ENCODE peak calls at places on chromosomes 13 and 19, in five cellular contexts. M, P, C, E and Q are unnamed samples.

GRCh38 chr13:112802808-112803207 is 113.0 kb downstream of the ATP11A start:
- DNase-seq in M (no peak), P (no peak), C (no peak), E (no peak), Q (peak)

GRCh38 chr13:90068658-90069057 is 1278.8 kb upstream of the MIR17HG start:
- DNase-seq in M (no peak), P (no peak), C (no peak), E (no peak), Q (no peak)

GRCh38 chr19:904545-904944 is 8.5 kb downstream of the R3HDM4 start:
- DNase-seq in M (no peak), P (no peak), C (no peak), E (no peak), Q (no peak)

GRCh38 chr13:58712191-58712590 is 1080.6 kb downstream of the PCDH17 start:
- DNase-seq in M (no peak), P (peak), C (no peak), E (no peak), Q (peak)

GRCh38 chr13:108270442-108270841 is 924 bp downstream of the TNFSF13B start:
- DNase-seq in M (peak), P (no peak), C (no peak), E (no peak), Q (no peak)

GRCh38 chr13:20435616-20436368 is 89.9 kb downstream of the CRYL1 start:
- DNase-seq in M (no peak), P (peak), C (no peak), E (no peak), Q (no peak)

GRCh38 chr13:50969691-50970090 is 60.1 kb downstream of the RNASEH2B start:
- DNase-seq in M (peak), P (peak), C (no peak), E (no peak), Q (peak)

GRCh38 chr19:35419046-35419445 is 29.0 kb upstream of the FFAR2 start:
- DNase-seq in M (no peak), P (no peak), C (no peak), E (no peak), Q (no peak)

GRCh38 chr19:5360003-5360820 is 19.6 kb upstream of the PTPRS start:
- DNase-seq in M (no peak), P (no peak), C (peak), E (no peak), Q (no peak)

GRCh38 chr19:49020931-49021895 is 2.9 kb downstream of the CGB3 start:
- DNase-seq in M (no peak), P (no peak), C (peak), E (no peak), Q (peak)

GRCh38 chr13:32669030-32669646 is 82.9 kb downstream of the PDS5B start:
- DNase-seq in M (peak), P (no peak), C (peak), E (peak), Q (no peak)

GRCh38 chr19:3188627-3189596 is 3.2 kb downstream of the NCLN start:
- DNase-seq in M (no peak), P (no peak), C (no peak), E (no peak), Q (no peak)

GRCh38 chr13:59734393-59734792 is 429.3 kb downstream of the DIAPH3 start:
- DNase-seq in M (no peak), P (no peak), C (no peak), E (no peak), Q (no peak)

GRCh38 chr19:10736916-10737551 is 19.2 kb downstream of the DNM2 start:
- DNase-seq in M (no peak), P (no peak), C (no peak), E (no peak), Q (peak)

GRCh38 chr19:38693380-38694223 is 46.2 kb downstream of the ACTN4 start:
- DNase-seq in M (no peak), P (peak), C (peak), E (no peak), Q (peak)

GRCh38 chr19:18879579-18880373 is 16.2 kb downstream of the CERS1 start:
- DNase-seq in M (no peak), P (peak), C (peak), E (no peak), Q (peak)

GRCh38 chr13:63605962-63606361 is 2190.3 kb upstream of the PCDH20 start:
- DNase-seq in M (no peak), P (no peak), C (peak), E (no peak), Q (no peak)

GRCh38 chr19:33802001-33802400 is 5.3 kb downstream of the KCTD15 start:
- DNase-seq in M (no peak), P (no peak), C (no peak), E (no peak), Q (no peak)

GRCh38 chr19:18456974-18457373 is 19.0 kb upstream of the ISYNA1 start:
- DNase-seq in M (no peak), P (no peak), C (no peak), E (no peak), Q (no peak)

GRCh38 chr13:27379694-27380596 is 44.5 kb upstream of the GTF3A start:
- DNase-seq in M (peak), P (peak), C (peak), E (peak), Q (peak)

GRCh38 chr13:77374786-77375185 is 47.9 kb upstream of the MYCBP2 start:
- DNase-seq in M (no peak), P (no peak), C (no peak), E (no peak), Q (no peak)

GRCh38 chr19:14507704-14508246 is 10.4 kb downstream of the DNAJB1 start:
- DNase-seq in M (peak), P (no peak), C (peak), E (no peak), Q (no peak)

GRCh38 chr13:74886496-74886895 is 595.5 kb downstream of the TBC1D4 start:
- DNase-seq in M (no peak), P (no peak), C (no peak), E (no peak), Q (no peak)

GRCh38 chr13:77729502-77730221 is 32.2 kb downstream of the SLAIN1 start:
- DNase-seq in M (no peak), P (no peak), C (no peak), E (no peak), Q (peak)

GRCh38 chr13:39818953-39819352 is 163.5 kb downstream of the COG6 start:
- DNase-seq in M (no peak), P (no peak), C (no peak), E (no peak), Q (no peak)